ENCODE peak calls at places on chromosomes 11 and 22, in eight cellular contexts. M is astrocyte of the cerebellum, Q is AG04449, U is colonic mucosa, K is body of pancreas, L is cardiac fibroblast, R is hepatocyte, J is fibroblast of the aortic adventitia. I is an unnamed sample.

GRCh38 chr11:79198898-79199250 is 242.0 kb downstream of the TENM4 start:
- DNase-seq in J (peak; percentile 37), L (peak; percentile 39), M (no peak), U (no peak), K (peak; percentile 13), Q (no peak), R (no peak), I (peak; percentile 65)

GRCh38 chr11:73372371-73372993 is 3.7 kb upstream of the RELT start:
- DNase-seq in U (no peak), M (no peak), J (no peak), L (peak; percentile 38), K (no peak), Q (no peak), R (no peak), I (no peak)

GRCh38 chr11:13009921-13010736 is 1.0 kb downstream of the RASSF10 start:
- DNase-seq in J (no peak), Q (no peak), L (peak; percentile 20), U (peak; percentile 46), K (peak; percentile 49), M (no peak), R (peak; percentile 52), I (peak; percentile 66)

GRCh38 chr11:134742228-134742612 is 330.2 kb upstream of the B3GAT1 start:
- DNase-seq in R (no peak), L (peak; percentile 3), Q (no peak), J (peak; percentile 6), U (no peak), M (no peak), K (no peak), I (no peak)

GRCh38 chr11:58914821-58915543 is 24.3 kb upstream of the GLYATL1 start:
- DNase-seq in L (peak; percentile 55), U (no peak), M (peak; percentile 80), R (no peak), K (no peak), Q (no peak), J (peak; percentile 57), I (peak; percentile 50)

GRCh38 chr11:73230276-73230875 is 12.3 kb downstream of the P2RY2 start:
- DNase-seq in U (no peak), L (no peak), R (no peak), M (no peak), J (no peak), Q (no peak), K (no peak), I (no peak)

GRCh38 chr11:111793863-111794262 is 27.7 kb upstream of the PPP2R1B start:
- DNase-seq in L (peak; percentile 36), R (no peak), M (no peak), K (no peak), Q (peak; percentile 57), U (no peak), J (peak; percentile 83), I (peak; percentile 94)

GRCh38 chr11:47272706-47273105 is 2.8 kb downstream of the MADD start:
- DNase-seq in Q (no peak), M (no peak), U (no peak), K (no peak), L (peak; percentile 33), J (peak; percentile 43), R (no peak), I (no peak)

GRCh38 chr22:18042685-18043084 is 18.3 kb upstream of the MICAL3 start:
- DNase-seq in L (peak; percentile 55), R (no peak), U (no peak), K (no peak), Q (no peak), J (no peak), M (no peak), I (no peak)

GRCh38 chr11:76605338-76606074 is 65.0 kb downstream of the LRRC32 start:
- DNase-seq in L (no peak), U (peak; percentile 33), K (no peak), J (no peak), M (no peak), Q (no peak), R (no peak), I (no peak)

GRCh38 chr11:19187880-19188279 is 13.9 kb downstream of the CSRP3 start:
- DNase-seq in J (no peak), M (no peak), R (no peak), U (no peak), L (peak; percentile 32), K (no peak), Q (no peak), I (no peak)

GRCh38 chr11:108916290-108916689 is 251.4 kb downstream of the DDX10 start:
- DNase-seq in J (peak; percentile 45), K (no peak), M (no peak), U (no peak), R (no peak), Q (no peak), L (peak; percentile 36), I (peak; percentile 15)

DNA sequence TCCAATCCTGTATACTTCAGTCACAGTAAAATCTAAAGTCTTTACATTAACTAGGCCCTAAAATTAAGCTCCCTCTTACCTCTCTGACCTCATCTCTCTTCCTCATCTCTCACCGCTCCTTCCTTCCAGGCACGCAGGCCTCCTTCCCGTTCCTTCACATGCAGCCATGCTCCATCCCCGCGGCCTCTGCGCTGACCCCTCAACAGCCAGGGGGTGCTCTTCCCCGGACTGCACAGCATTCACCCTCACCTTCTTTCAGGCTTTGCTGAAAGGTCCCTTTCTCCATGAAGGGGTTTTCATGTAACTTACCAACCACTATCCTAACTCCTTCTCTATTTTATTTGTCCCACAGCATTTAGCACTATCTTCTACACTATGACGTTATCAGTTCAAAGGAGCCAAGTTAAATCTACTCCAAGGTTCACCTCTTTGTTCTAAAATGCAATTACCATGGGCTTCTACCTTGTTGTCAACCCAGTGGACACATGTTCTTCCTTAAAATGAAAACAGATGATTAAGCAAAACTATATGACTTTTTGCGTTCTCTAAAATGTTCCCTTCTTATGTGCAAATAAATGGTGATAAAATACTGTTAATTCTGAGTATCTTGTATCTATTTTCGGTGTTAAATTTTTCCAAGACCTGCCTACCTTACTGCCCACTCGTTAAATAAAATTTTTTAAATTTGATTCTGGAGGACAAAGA is 57.8 kb upstream of the APOA1 start:
- DNase-seq in K (peak; percentile 15), J (no peak), M (no peak), Q (no peak), U (no peak), R (no peak), L (peak; percentile 28), I (peak; percentile 27)
- TF ChIP-seq CTCF in K (peak; percentile 29), J (peak; percentile 40), M (peak; percentile 60), Q (peak; percentile 33), U (no peak), R (peak; percentile 34), L (peak; percentile 57), I (no peak)

DNA sequence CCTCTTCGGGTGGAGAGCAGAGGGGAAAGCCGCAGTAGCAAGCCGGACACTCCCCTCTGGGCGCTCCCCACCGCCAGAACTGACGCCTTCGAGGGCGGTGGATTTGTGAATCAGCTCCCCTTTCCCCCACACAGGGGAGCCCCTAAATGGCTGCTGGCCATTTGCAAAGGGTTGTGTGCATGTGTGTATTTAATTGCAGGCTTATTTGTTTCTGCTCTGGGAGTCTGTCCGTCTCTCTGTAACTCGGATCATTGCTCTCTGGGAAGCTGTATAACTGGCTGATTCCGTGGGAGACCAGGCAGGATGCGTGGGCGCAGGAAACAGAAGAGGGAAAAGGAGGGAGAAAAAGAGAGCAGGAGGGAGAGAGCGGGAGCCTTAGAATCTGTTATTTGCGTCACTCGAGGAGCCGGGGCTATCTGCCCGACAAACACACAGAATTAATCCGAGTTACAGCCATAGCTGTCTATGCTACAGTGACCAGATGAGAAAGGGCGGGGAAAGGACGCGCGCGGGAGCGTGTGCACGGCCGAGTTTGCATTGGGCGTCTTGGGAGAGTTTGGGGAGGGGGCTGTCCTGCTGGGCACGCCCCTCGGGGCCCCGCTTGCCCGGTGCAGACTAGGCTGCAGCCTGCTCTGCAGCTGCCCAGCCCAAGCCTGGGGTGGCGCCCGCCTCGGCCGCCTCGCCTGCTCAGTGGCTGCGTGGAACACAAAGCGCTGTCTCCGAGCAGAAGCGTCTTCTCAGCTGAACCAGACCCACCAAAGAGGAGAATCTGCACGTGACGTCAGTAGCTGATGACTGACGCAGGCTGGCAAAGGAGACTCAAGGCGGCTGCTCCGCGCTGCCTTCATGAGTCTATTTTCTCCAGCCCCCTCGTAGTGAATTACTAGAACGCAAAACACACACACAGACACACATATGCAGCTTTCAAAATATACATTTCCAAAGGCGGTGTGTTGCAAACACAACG is 105.3 kb upstream of the HSD17B12 start:
- DNase-seq in J (peak; percentile 57), K (peak; percentile 28), L (peak; percentile 44), M (no peak), R (peak; percentile 65), U (no peak), Q (peak; percentile 9), I (peak; percentile 26)
- H3K4me3 ChIP-seq in J (peak overlapping the region; percentile 55), K (no peak overlapping the region), L (peak overlapping the region; percentile 9), M (peak overlapping the region; percentile 19), R (peak overlapping the region; percentile 35), U (no peak overlapping the region), Q (peak overlapping the region; percentile 47), I (no peak overlapping the region)

GRCh38 chr11:7422544-7423331 is 62.6 kb upstream of the OLFML1 start:
- DNase-seq in Q (no peak), U (no peak), J (peak; percentile 4), R (no peak), M (no peak), L (no peak), K (no peak), I (no peak)
- TF ChIP-seq CTCF in Q (no peak), U (no peak), J (no peak), R (no peak), M (no peak), L (no peak), K (no peak), I (no peak)

GRCh38 chr22:41911292-41911611 is 3.6 kb downstream of the SHISA8 start:
- DNase-seq in M (no peak), U (no peak), K (no peak), L (no peak), Q (no peak), J (no peak), R (no peak), I (no peak)

GRCh38 chr22:41910050-41910598 is 4.8 kb downstream of the SHISA8 start:
- DNase-seq in U (no peak), J (no peak), Q (no peak), M (no peak), L (no peak), R (no peak), K (peak; percentile 67), I (peak; percentile 35)

GRCh38 chr22:41912338-41913039 is 2.4 kb downstream of the SHISA8 start:
- DNase-seq in M (no peak), U (no peak), Q (no peak), K (no peak), R (no peak), L (no peak), J (no peak), I (no peak)

GRCh38 chr22:41909290-41910049 is 5.4 kb downstream of the SHISA8 start:
- DNase-seq in J (no peak), M (no peak), L (no peak), R (no peak), K (no peak), Q (no peak), U (no peak), I (no peak)

DNA sequence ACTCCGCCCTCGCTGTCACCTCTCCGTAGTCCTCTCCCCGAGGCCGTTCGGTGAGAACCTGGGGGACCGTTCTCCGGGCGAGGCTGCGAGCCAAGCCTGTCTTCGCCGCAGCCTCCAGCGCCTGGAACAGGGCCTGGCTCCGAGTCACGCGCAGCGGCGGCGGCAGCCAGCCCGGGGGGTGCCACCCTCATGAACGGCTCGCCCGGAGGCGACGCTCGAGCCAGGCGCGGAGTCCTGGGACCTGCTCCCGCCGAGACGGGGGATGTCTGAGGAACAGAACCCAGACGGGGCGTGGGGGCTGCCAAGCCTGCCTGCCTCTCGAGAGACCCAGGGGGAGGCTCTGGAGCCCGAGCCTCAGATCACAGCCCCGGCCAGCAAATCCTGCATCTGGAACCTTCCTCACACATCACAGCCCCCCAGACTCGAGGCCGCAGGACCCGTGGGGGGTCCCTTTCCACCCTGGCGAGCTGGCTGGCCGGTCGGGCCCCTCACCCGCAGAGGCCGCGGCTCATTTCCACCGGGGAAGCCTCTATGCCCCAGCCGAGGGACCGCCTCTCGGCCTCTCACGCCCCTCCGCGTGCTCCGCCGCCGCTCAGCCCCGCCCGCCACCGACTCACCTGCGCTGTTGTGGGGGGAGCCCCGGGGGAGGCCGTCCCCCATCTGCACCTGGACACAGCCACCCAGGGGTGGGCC is 4.1 kb downstream of the SHISA8 start:
- DNase-seq in R (peak; percentile 38), K (peak; percentile 62), J (peak; percentile 17), L (peak; percentile 22), M (no peak), Q (no peak), U (no peak), I (peak; percentile 38)
- H3K4me3 ChIP-seq in R (no peak overlapping the region), K (no peak overlapping the region), J (peak overlapping the region; percentile 28), L (no peak overlapping the region), M (no peak overlapping the region), Q (peak overlapping the region; percentile 6), U (peak overlapping the region; percentile 19), I (no peak overlapping the region)

I was measured in epithelial cell of esophagus.